ENCODE peak calls at places on chromosomes 1 and 21, in five cellular contexts. Z is esophagus squamous epithelium, B is A549, Q is heart left ventricle, G is foreskin fibroblast. W is an unnamed sample.

GRCh38 chr1:25683731-25684130 is 67.1 kb downstream of the MAN1C1 start:
- DNase-seq in Q (no peak), B (no peak), Z (no peak), G (no peak), W (no peak)

GRCh38 chr1:2199042-2199810 is 4.7 kb upstream of the FAAP20 start:
- DNase-seq in G (peak; percentile 88), B (peak; percentile 77), Q (peak; percentile 93), Z (no peak), W (no peak)

GRCh38 chr1:45876000-45876399 is 72.6 kb downstream of the MAST2 start:
- DNase-seq in B (no peak), Z (no peak), G (no peak), Q (no peak), W (no peak)

GRCh38 chr1:91011726-91012125 is 10.1 kb downstream of the ZNF644 start:
- DNase-seq in B (no peak), Q (no peak), Z (no peak), G (no peak), W (no peak)

GRCh38 chr1:243487649-243488227 is 231.9 kb downstream of the SDCCAG8 start:
- DNase-seq in G (no peak), B (peak; percentile 72), Q (no peak), Z (no peak), W (no peak)

GRCh38 chr1:107963009-107963408 is 2.0 kb downstream of the VAV3 start:
- DNase-seq in G (no peak), Z (no peak), Q (no peak), B (no peak), W (no peak)

GRCh38 chr1:109208847-109209463 is 4.8 kb upstream of the SARS1 start:
- DNase-seq in B (no peak), Z (no peak), G (no peak), Q (no peak), W (no peak)

GRCh38 chr1:171221665-171222591 is 26.4 kb upstream of the FMO1 start:
- DNase-seq in B (no peak), G (no peak), Z (no peak), Q (peak; percentile 54), W (no peak)

GRCh38 chr1:71080178-71080781 is 555 bp downstream of the ZRANB2 start:
- DNase-seq in Q (no peak), Z (no peak), G (no peak), B (peak; percentile 9), W (no peak)

GRCh38 chr1:65581120-65581519 is 160.7 kb downstream of the LEPR start:
- DNase-seq in B (no peak), G (peak; percentile 3), Z (no peak), Q (no peak), W (no peak)

GRCh38 chr21:38075833-38076567 is 159.7 kb upstream of the KCNJ6 start:
- DNase-seq in Q (no peak), Z (no peak), B (no peak), G (no peak), W (no peak)

GRCh38 chr1:76881726-76882125 is 14.4 kb downstream of the ST6GALNAC5 start:
- DNase-seq in Q (no peak), Z (no peak), G (no peak), B (no peak), W (no peak)

GRCh38 chr1:230541306-230541705 is 101.0 kb upstream of the COG2 start:
- DNase-seq in Q (no peak), G (no peak), Z (no peak), B (no peak), W (no peak)

GRCh38 chr1:23019851-23020625 is 770 bp downstream of the KDM1A start:
- DNase-seq in B (peak; percentile 41), Z (no peak), G (no peak), Q (peak; percentile 72), W (no peak)

GRCh38 chr1:16720403-16721223 is 19.7 kb upstream of the RNU1-4 start:
- DNase-seq in G (no peak), Q (peak; percentile 73), Z (no peak), B (no peak), W (no peak)

GRCh38 chr1:236165238-236165981 is 23.1 kb downstream of the GPR137B start:
- DNase-seq in G (no peak), Z (no peak), Q (no peak), B (no peak), W (no peak)

GRCh38 chr1:22142315-22143064 is 407 bp downstream of the WNT4 start:
- DNase-seq in Q (no peak), G (no peak), B (no peak), Z (no peak), W (no peak)

GRCh38 chr1:179814513-179814838 is 63.1 kb downstream of the TOR1AIP2 start:
- DNase-seq in B (no peak), Z (no peak), G (peak; percentile 40), Q (peak; percentile 75), W (no peak)

GRCh38 chr1:109770331-109771095 is 6.8 kb upstream of the EPS8L3 start:
- DNase-seq in Q (no peak), B (no peak), G (no peak), Z (no peak), W (no peak)

GRCh38 chr1:215188302-215188950 is 105.9 kb downstream of the KCNK2 start:
- DNase-seq in Q (no peak), Z (no peak), G (no peak), B (no peak), W (no peak)

GRCh38 chr1:56309065-56309464 is 270.3 kb downstream of the PLPP3 start:
- DNase-seq in Z (no peak), B (no peak), Q (no peak), G (no peak), W (no peak)

GRCh38 chr1:34781071-34781843 is at the start of gene GJB3:
- DNase-seq in B (no peak), G (no peak), Q (no peak), Z (no peak), W (no peak)

GRCh38 chr21:38930065-38930464 is 124.3 kb downstream of the ETS2 start:
- DNase-seq in G (no peak), B (no peak), Q (no peak), Z (no peak), W (no peak)

GRCh38 chr1:240612811-240613210 is 856 bp upstream of the GREM2 start:
- DNase-seq in B (no peak), Q (no peak), G (no peak), Z (no peak), W (no peak)

GRCh38 chr1:221687731-221688487 is 54.0 kb downstream of the DUSP10 start:
- DNase-seq in Z (no peak), B (no peak), G (no peak), Q (no peak), W (no peak)

GRCh38 chr1:162678439-162678838 is 46.2 kb downstream of the DDR2 start:
- DNase-seq in Q (no peak), B (peak; percentile 21), G (peak; percentile 81), Z (no peak), W (no peak)

GRCh38 chr1:111743679-111744101 is 4.5 kb upstream of the INKA2 start:
- DNase-seq in Q (no peak), Z (no peak), B (no peak), G (peak; percentile 80), W (peak; percentile 50)

GRCh38 chr1:165189011-165189410 is 167.5 kb downstream of the LMX1A start:
- DNase-seq in B (no peak), Z (no peak), G (no peak), Q (no peak), W (no peak)

GRCh38 chr1:55986003-55986402 is 593.4 kb downstream of the PLPP3 start:
- DNase-seq in Q (no peak), G (no peak), B (no peak), Z (no peak), W (no peak)

GRCh38 chr1:27589841-27590426 is 14.0 kb downstream of the AHDC1 start:
- DNase-seq in Z (no peak), G (no peak), B (peak; percentile 49), Q (no peak), W (no peak)
- H3K4me3 ChIP-seq in Z (no peak overlapping the region), G (no peak overlapping the region), B (no peak overlapping the region), Q (no peak overlapping the region), W (no peak overlapping the region)

DNA sequence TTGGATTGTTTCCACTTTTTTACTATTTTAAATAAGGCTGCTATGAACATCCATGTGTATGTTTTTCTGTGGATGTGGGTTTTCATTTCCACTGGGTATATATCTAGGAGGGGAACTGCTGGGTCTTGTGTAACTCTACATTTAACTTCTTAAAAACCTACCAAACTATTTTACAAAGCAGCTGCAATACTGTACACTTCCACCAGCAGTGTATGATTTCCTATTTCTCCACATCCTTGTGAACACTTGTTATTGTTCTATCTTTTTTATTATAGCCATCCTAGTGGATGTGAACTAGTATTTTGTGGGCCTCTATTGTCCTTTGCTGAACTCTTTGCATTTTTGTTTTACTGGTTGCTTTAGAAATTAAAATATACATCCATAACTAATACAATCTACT is 33.4 kb downstream of the DIPK1A start:
- DNase-seq in Q (no peak), Z (no peak), G (no peak), B (no peak), W (no peak)
- TF ChIP-seq CTCF in Q (no peak), Z (peak; percentile 23), G (no peak), B (no peak), W (no peak)

DNA sequence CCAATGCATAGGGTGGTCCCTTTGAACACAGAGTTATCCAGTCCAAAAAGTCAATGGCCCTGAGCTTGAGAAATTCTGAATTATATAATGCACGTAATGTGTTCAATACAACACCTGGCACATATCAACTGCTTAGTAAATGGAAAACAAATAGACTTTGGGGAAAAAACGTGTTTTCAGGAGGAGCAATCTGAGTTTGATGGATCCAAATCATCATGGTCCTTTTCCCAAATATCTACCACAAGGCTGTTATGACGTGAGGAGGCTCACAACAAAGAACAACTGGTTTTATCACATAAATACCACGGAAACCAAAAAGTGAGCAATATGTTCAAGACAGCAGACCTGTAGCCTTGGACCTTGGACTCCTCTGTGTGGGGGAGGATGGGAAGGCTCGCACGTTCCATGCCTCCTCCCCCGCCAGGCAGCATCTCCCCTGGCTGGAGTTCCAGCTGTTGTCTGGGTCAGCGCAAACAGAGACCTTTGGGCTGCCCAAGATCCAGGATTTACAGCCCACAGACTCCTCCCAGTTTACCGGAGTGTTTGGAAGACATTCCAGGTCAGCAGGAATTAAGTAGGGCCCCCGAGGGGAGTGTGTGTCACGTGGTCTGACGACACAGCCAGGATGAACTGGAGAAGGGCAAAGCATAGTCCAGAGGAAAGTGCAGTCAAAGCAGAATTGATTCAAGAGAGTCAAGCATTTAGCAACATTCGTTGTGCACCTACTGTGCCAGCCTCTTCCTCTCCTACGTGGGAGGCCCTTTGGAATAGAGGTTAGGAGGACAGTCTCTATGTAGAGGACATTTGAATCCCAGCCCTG is 32.2 kb upstream of the MED18 start:
- DNase-seq in G (no peak), B (peak; percentile 51), Z (no peak), Q (no peak), W (no peak)
- H3K4me3 ChIP-seq in G (no peak overlapping the region), B (peak overlapping the region; percentile 20), Z (no peak overlapping the region), Q (no peak overlapping the region), W (peak overlapping the region; percentile 35)

GRCh38 chr1:97170296-97170695 is 448.7 kb downstream of the PTBP2 start:
- DNase-seq in Q (no peak), B (no peak), G (no peak), Z (no peak), W (no peak)

DNA sequence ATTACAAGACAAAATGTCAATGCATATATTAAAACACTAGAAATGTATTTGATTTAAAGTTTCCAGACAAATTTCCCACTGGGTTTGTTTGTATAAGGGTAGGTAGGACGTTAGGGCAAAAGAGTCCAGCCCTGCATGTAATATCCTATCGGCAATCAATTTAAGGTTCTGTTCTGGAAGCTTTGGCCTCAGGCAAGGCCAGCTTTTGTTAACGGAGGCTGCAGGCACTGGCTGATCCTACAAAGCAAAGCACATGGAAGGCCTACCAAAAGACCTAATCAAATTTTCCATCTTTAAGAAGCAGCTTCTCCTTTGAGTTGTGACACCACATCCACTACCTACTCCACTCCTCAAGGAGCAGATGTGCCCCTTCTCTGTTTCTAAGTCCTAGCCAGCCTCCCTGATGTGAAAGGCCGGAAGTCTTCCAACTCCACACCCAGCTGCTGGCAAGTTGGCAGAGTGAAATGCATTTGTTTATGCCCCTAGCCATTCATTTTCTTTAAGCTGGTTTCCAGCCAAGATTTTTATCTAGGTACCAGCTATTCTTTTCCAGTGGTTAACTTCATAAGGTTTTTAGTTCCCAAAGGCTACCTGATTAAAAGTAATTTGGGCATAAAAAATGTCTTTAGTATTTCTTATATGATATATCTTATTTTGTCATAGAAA is 452.6 kb downstream of the PTBP2 start:
- DNase-seq in Z (no peak), G (no peak), B (no peak), Q (no peak), W (no peak)
- TF ChIP-seq CTCF in Z (no peak), G (no peak), B (no peak), Q (no peak), W (no peak)

W was measured in AG04449.